ENCODE peak calls at places on chromosome 20, in seven cellular contexts. R is transverse colon, M is sigmoid colon, T is Panc1, P is GM12878, Z is upper lobe of left lung, A is SK-N-SH. D is an unnamed sample.

GRCh38 chr20:45835230-45836224 is 1.9 kb downstream of the SNX21 start:
- DNase-seq in R (peak; percentile 20), M (peak; percentile 83), P (no peak), Z (no peak), A (no peak), T (no peak), D (peak; percentile 21)

GRCh38 chr20:59483481-59483880 is 120.9 kb upstream of the PHACTR3 start:
- DNase-seq in Z (no peak), A (no peak), T (no peak), M (no peak), R (no peak), P (no peak), D (peak; percentile 51)

GRCh38 chr20:37902504-37903313 is at the start of gene VSTM2L:
- DNase-seq in Z (peak; percentile 90), A (peak; percentile 88), T (no peak), R (peak; percentile 22), P (no peak), M (peak; percentile 78), D (peak; percentile 83)

GRCh38 chr20:45426621-45427020 is 10.7 kb downstream of the PIGT start:
- DNase-seq in M (no peak), Z (no peak), A (no peak), R (no peak), P (no peak), T (no peak), D (no peak)

GRCh38 chr20:11671015-11671511 is 246.6 kb upstream of the BTBD3 start:
- DNase-seq in M (no peak), R (no peak), T (no peak), A (no peak), P (no peak), Z (no peak), D (no peak)

GRCh38 chr20:63979549-63980316 is at the start of gene SAMD10:
- DNase-seq in T (no peak), P (peak; percentile 72), R (peak; percentile 59), M (no peak), A (peak; percentile 85), Z (peak; percentile 92), D (peak; percentile 91)

GRCh38 chr20:48502758-48503157 is 325.0 kb downstream of the PREX1 start:
- DNase-seq in Z (no peak), A (no peak), M (no peak), P (no peak), R (no peak), T (no peak), D (no peak)

GRCh38 chr20:57048027-57048869 is 218.2 kb downstream of the BMP7 start:
- DNase-seq in R (peak; percentile 37), A (peak; percentile 63), M (peak; percentile 64), T (no peak), P (no peak), Z (no peak), D (no peak)

GRCh38 chr20:17610566-17611289 is 40.9 kb downstream of the DSTN start:
- DNase-seq in P (no peak), A (peak; percentile 15), Z (peak; percentile 81), M (no peak), T (no peak), R (peak; percentile 74), D (peak; percentile 84)

GRCh38 chr20:25382704-25383370 is 7.8 kb downstream of the ABHD12 start:
- DNase-seq in A (no peak), P (no peak), M (no peak), T (no peak), R (no peak), Z (no peak), D (no peak)

GRCh38 chr20:34049897-34050695 is 56.4 kb downstream of the RALY start:
- DNase-seq in T (no peak), R (no peak), A (no peak), P (no peak), M (no peak), Z (no peak), D (no peak)

GRCh38 chr20:3890999-3891929 is 2.1 kb downstream of the PANK2 start:
- DNase-seq in R (no peak), P (no peak), M (peak; percentile 48), T (no peak), A (no peak), Z (no peak), D (no peak)

GRCh38 chr20:57808266-57808866 is 98.6 kb upstream of the PMEPA1 start:
- DNase-seq in M (no peak), R (no peak), A (no peak), P (no peak), Z (no peak), T (no peak), D (peak; percentile 53)

GRCh38 chr20:34269996-34270627 is 28.9 kb downstream of the ASIP start:
- DNase-seq in T (no peak), A (no peak), M (no peak), R (peak; percentile 19), Z (no peak), P (no peak), D (no peak)

GRCh38 chr20:61575151-61575937 is 323.3 kb downstream of the CDH4 start:
- DNase-seq in R (no peak), A (no peak), P (no peak), T (no peak), M (no peak), Z (no peak), D (no peak)

GRCh38 chr20:24118096-24118780 is 129.7 kb upstream of the GGTLC1 start:
- DNase-seq in M (peak; percentile 56), T (no peak), A (peak; percentile 52), Z (no peak), R (no peak), P (no peak), D (no peak)

GRCh38 chr20:61846074-61846473 is 219.6 kb downstream of the TAF4 start:
- DNase-seq in R (no peak), M (no peak), P (no peak), T (no peak), A (no peak), Z (no peak), D (peak; percentile 40)

GRCh38 chr20:41329435-41330342 is 10.9 kb upstream of the LPIN3 start:
- DNase-seq in T (peak; percentile 90), M (peak; percentile 94), Z (peak; percentile 81), R (peak; percentile 64), P (no peak), A (no peak), D (peak; percentile 90)
- TF ChIP-seq POLR2AphosphoS5 in T (no peak), M (peak; percentile 89), Z (peak; percentile 75), R (peak; percentile 53), P (no peak), A (peak; percentile 68), D (peak; percentile 79)

DNA sequence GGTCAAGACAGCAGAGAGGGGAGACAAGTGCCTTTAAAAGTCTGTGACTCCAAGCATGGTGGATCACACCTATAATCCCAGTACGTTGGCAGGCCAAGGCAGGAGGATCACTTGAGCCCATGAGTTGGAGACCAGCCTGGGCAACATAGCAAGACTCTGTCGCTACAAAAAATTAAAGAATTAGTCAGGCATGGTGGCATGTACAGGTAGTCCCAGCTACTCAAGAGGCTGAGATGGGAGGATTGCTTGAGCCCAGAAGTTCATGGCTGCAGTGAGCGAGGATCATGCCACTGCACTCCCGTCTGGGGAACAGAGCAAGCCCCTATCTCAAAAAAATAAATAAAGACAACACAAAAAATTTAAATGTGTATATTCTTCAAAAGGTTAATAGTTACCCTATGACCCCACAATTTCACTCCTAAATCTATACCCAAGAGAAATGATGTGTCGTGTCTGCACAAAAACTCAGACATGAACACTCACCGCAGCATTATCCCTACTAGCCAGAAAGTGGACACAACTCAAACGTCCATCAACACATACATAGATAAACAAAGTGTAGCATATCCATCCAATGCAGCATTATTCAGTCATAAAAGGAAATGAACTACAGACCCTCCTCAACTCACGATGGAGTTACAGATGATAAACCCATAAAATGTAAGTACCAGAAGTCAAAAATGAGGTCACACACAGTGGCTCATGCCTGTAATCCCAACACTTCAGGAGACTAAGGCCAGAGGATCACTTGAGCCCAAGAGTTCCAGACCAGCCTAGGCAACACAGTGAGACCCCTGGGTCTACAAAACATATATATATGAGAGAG is 23.9 kb downstream of the ZMYND8 start:
- DNase-seq in R (no peak), T (no peak), A (no peak), P (no peak), Z (no peak), M (no peak), D (no peak)
- H3K4me1 ChIP-seq in R (peaks cover 72% of the 10 kb centered on the region), T (peaks cover 85% of the 10 kb centered on the region), A (peaks cover 30% of the 10 kb centered on the region), P (peaks cover 7% of the 10 kb centered on the region), Z (peaks cover 40% of the 10 kb centered on the region), M (peaks cover 100% of the 10 kb centered on the region), D (peaks cover 70% of the 10 kb centered on the region)

GRCh38 chr20:31673435-31673834 is 35.7 kb downstream of the COX4I2 start:
- DNase-seq in M (no peak), Z (no peak), T (no peak), R (no peak), A (no peak), P (no peak), D (no peak)

GRCh38 chr20:31667315-31668285 is 29.9 kb downstream of the COX4I2 start:
- DNase-seq in P (no peak), T (no peak), M (no peak), R (no peak), A (no peak), Z (no peak), D (no peak)

GRCh38 chr20:31671324-31671723 is 33.6 kb downstream of the COX4I2 start:
- DNase-seq in P (no peak), M (no peak), T (no peak), R (no peak), A (no peak), Z (no peak), D (no peak)

GRCh38 chr20:31669876-31670275 is 32.2 kb downstream of the COX4I2 start:
- DNase-seq in Z (no peak), P (no peak), T (no peak), M (no peak), A (no peak), R (no peak), D (no peak)

GRCh38 chr20:31670371-31671228 is 32.9 kb downstream of the COX4I2 start:
- DNase-seq in A (no peak), Z (no peak), M (peak; percentile 87), P (no peak), R (peak; percentile 69), T (no peak), D (no peak)
- TF ChIP-seq POLR2AphosphoS5 in A (no peak), Z (peak; percentile 31), M (peak; percentile 34), P (no peak), R (peak; percentile 22), T (no peak), D (no peak)

DNA sequence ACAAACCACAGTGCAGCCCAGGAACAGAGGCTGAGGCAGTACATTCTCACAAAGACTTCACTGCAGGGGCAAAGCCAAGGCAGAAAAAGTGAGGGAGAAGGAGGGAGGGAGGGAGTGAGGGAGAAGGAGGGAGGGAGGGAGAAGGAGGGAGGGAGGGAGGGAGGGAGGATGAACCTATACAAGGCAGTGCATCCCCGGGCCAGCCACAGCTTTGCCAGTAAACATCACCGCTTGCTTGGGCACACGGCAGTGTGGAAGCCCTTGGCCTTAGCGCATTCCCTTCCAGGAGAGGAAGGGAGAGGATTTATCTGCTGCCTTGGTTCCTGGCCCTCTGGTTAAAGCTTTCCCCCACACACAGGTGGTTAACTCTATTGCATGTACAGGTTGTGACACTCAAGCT is 234.0 kb downstream of the PTPRT start:
- DNase-seq in Z (no peak), P (no peak), A (no peak), T (no peak), R (no peak), M (no peak), D (no peak)
- H3K4me1 ChIP-seq in Z (no peaks in the 10 kb centered on the region), P (no peaks in the 10 kb centered on the region), A (no peaks in the 10 kb centered on the region), T (no peaks in the 10 kb centered on the region), R (no peaks in the 10 kb centered on the region), M (no peaks in the 10 kb centered on the region), D (no peaks in the 10 kb centered on the region)

GRCh38 chr20:6956574-6956973 is 189.1 kb downstream of the BMP2 start:
- DNase-seq in T (no peak), M (no peak), Z (no peak), A (no peak), R (no peak), P (no peak), D (no peak)
- TF ChIP-seq POLR2AphosphoS5 in T (no peak), M (no peak), Z (no peak), A (no peak), R (no peak), P (no peak), D (no peak)

D was measured in spleen.